ENCODE peak calls at places on chromosomes 7 and 10, in eight cellular contexts. U is H9, J is body of pancreas, K is astrocyte of the spinal cord, V is brain microvascular endothelial cell, P is neural progenitor cell, F is fibroblast of pulmonary artery, D is B cell. H is an unnamed sample.

GRCh38 chr10:32065871-32066270 is 9.6 kb upstream of the KIF5B start:
- DNase-seq in P (no peak), F (peak), D (no peak), K (peak), J (no peak), V (peak), U (no peak), H (no peak)

GRCh38 chr7:43123457-43123856 is 11.0 kb downstream of the HECW1 start:
- DNase-seq in F (no peak), P (no peak), V (no peak), U (no peak), J (no peak), K (no peak), D (no peak), H (no peak)

GRCh38 chr10:72375585-72375984 is 20.9 kb upstream of the DNAJB12 start:
- DNase-seq in K (no peak), P (peak), U (peak), V (no peak), D (no peak), F (peak), J (no peak), H (no peak)

GRCh38 chr10:232878-233277 is 97.6 kb downstream of the ZMYND11 start:
- DNase-seq in K (no peak), D (no peak), U (no peak), V (no peak), P (no peak), F (no peak), J (no peak), H (no peak)

GRCh38 chr7:131010714-131011436 is 276.9 kb upstream of the KLF14 start:
- DNase-seq in V (no peak), P (no peak), K (no peak), U (no peak), D (no peak), J (no peak), F (peak), H (no peak)

GRCh38 chr7:10802526-10802925 is 171.1 kb upstream of the PHF14 start:
- DNase-seq in F (peak), V (peak), U (no peak), J (no peak), P (no peak), D (no peak), K (peak), H (no peak)

GRCh38 chr10:23521735-23522134 is 82.9 kb downstream of the OTUD1 start:
- DNase-seq in J (no peak), P (no peak), D (no peak), K (no peak), V (no peak), U (no peak), F (no peak), H (no peak)

GRCh38 chr7:80186721-80187120 is 52.1 kb downstream of the GNAI1 start:
- DNase-seq in F (no peak), P (no peak), K (no peak), J (no peak), D (no peak), V (no peak), U (no peak), H (no peak)

GRCh38 chr10:69348824-69349541 is 67.7 kb downstream of the TACR2 start:
- DNase-seq in J (no peak), P (no peak), D (no peak), K (peak), F (peak), U (no peak), V (peak), H (no peak)

GRCh38 chr7:47508389-47509380 is 73.2 kb downstream of the TNS3 start:
- DNase-seq in P (no peak), F (no peak), J (no peak), V (no peak), K (no peak), D (no peak), U (no peak), H (no peak)

GRCh38 chr7:136072447-136072846 is 95.3 kb upstream of the MTPN start:
- DNase-seq in D (no peak), V (no peak), F (no peak), U (no peak), J (no peak), K (no peak), P (no peak), H (no peak)

GRCh38 chr7:70833726-70834125 is 298.2 kb upstream of the GALNT17 start:
- DNase-seq in F (peak), U (no peak), V (peak), D (no peak), J (no peak), K (peak), P (no peak), H (no peak)

GRCh38 chr7:159196584-159196983 is 51.9 kb upstream of the VIPR2 start:
- DNase-seq in P (no peak), K (no peak), D (no peak), J (no peak), V (no peak), F (no peak), U (no peak), H (no peak)

GRCh38 chr10:86061301-86061873 is 305.2 kb downstream of the GRID1 start:
- DNase-seq in J (no peak), D (no peak), K (no peak), U (no peak), F (no peak), V (no peak), P (no peak), H (no peak)

GRCh38 chr10:88763441-88763840 is 3.6 kb downstream of the LIPN start:
- DNase-seq in J (no peak), U (no peak), D (no peak), F (no peak), V (no peak), K (no peak), P (no peak), H (no peak)

GRCh38 chr10:129744896-129745750 is 219.0 kb downstream of the EBF3 start:
- DNase-seq in F (no peak), J (no peak), K (no peak), D (no peak), P (no peak), V (no peak), U (no peak), H (no peak)

GRCh38 chr7:68434857-68435256 is 1163.4 kb upstream of the AUTS2 start:
- DNase-seq in P (peak), U (no peak), K (no peak), V (no peak), J (no peak), D (no peak), F (no peak), H (no peak)

GRCh38 chr10:2981361-2981801 is 86.0 kb upstream of the PFKP start:
- DNase-seq in J (no peak), P (no peak), K (no peak), U (peak), V (no peak), F (no peak), D (no peak), H (no peak)

GRCh38 chr7:25851332-25852248 is 300.4 kb upstream of the NFE2L3 start:
- DNase-seq in J (peak), V (peak), F (peak), D (peak), P (peak), U (peak), K (peak), H (peak)

GRCh38 chr10:6201511-6201975 is 1.2 kb upstream of the PFKFB3 start:
- DNase-seq in P (peak), J (peak), K (peak), D (peak), F (peak), V (no peak), U (peak), H (peak)

GRCh38 chr10:93745411-93746065 is 12.2 kb upstream of the LGI1 start:
- DNase-seq in V (no peak), J (no peak), D (no peak), K (peak), F (peak), P (peak), U (peak), H (no peak)

GRCh38 chr7:25093268-25093802 is 31.7 kb downstream of the CYCS start:
- DNase-seq in K (peak), U (peak), J (peak), D (peak), F (peak), V (peak), P (peak), H (peak)

GRCh38 chr10:86661161-86662025 is 6.9 kb upstream of the LDB3 start:
- DNase-seq in D (no peak), V (peak), F (peak), U (no peak), J (peak), P (no peak), K (no peak), H (no peak)

GRCh38 chr10:96124230-96125141 is 5.6 kb upstream of the ZNF518A start:
- DNase-seq in D (no peak), K (peak), P (peak), V (peak), J (peak), U (peak), F (peak), H (peak)

GRCh38 chr7:138924551-138925225 is 56.5 kb downstream of the KIAA1549 start:
- DNase-seq in D (no peak), K (no peak), P (peak), V (no peak), J (no peak), F (no peak), U (no peak), H (no peak)

GRCh38 chr10:24784061-24784460 is 60.4 kb upstream of the ARHGAP21 start:
- DNase-seq in K (no peak), U (no peak), D (no peak), J (no peak), P (no peak), V (no peak), F (no peak), H (no peak)

GRCh38 chr7:78011642-78012041 is 213.1 kb downstream of the PHTF2 start:
- DNase-seq in U (no peak), J (no peak), P (no peak), V (no peak), D (no peak), F (no peak), K (no peak), H (no peak)

GRCh38 chr10:6148251-6148691 is 54.5 kb upstream of the PFKFB3 start:
- DNase-seq in J (no peak), P (no peak), K (no peak), F (no peak), V (no peak), D (no peak), U (no peak), H (no peak)

GRCh38 chr7:13898957-13899670 is 90.4 kb downstream of the ETV1 start:
- DNase-seq in U (no peak), F (no peak), V (no peak), K (no peak), P (peak), J (no peak), D (no peak), H (no peak)

GRCh38 chr7:28602282-28602681 is 190.0 kb downstream of the CREB5 start:
- DNase-seq in K (no peak), J (no peak), V (no peak), F (no peak), D (no peak), P (no peak), U (no peak), H (no peak)

GRCh38 chr10:73906524-73907447 is 4.1 kb upstream of the PLAU start:
- DNase-seq in F (peak), K (peak), D (no peak), J (peak), V (peak), U (peak), P (peak), H (peak)

GRCh38 chr7:44617225-44617885 is 10.9 kb downstream of the OGDH start:
- DNase-seq in P (no peak), D (no peak), J (no peak), U (no peak), F (no peak), V (no peak), K (peak), H (no peak)

GRCh38 chr10:47254611-47255010 is 45.4 kb upstream of the GDF10 start:
- DNase-seq in F (no peak), D (no peak), U (no peak), K (no peak), V (no peak), P (no peak), J (peak), H (no peak)

GRCh38 chr7:43891069-43891955 is 15.1 kb downstream of the URGCP start:
- DNase-seq in V (no peak), K (no peak), P (no peak), J (no peak), F (no peak), U (no peak), D (no peak), H (no peak)

GRCh38 chr7:44194069-44194468 is 4.8 kb upstream of the GCK start:
- DNase-seq in J (no peak), F (peak), V (peak), P (no peak), D (no peak), K (no peak), U (no peak), H (no peak)

GRCh38 chr10:8873310-8873709 is 818.8 kb downstream of the GATA3 start:
- DNase-seq in J (no peak), U (no peak), P (no peak), K (no peak), V (no peak), D (no peak), F (peak), H (no peak)
- TF ChIP-seq CTCF in J (peak), U (peak), P (peak), K (no peak), V (no peak), D (no peak), F (no peak), H (peak)

DNA sequence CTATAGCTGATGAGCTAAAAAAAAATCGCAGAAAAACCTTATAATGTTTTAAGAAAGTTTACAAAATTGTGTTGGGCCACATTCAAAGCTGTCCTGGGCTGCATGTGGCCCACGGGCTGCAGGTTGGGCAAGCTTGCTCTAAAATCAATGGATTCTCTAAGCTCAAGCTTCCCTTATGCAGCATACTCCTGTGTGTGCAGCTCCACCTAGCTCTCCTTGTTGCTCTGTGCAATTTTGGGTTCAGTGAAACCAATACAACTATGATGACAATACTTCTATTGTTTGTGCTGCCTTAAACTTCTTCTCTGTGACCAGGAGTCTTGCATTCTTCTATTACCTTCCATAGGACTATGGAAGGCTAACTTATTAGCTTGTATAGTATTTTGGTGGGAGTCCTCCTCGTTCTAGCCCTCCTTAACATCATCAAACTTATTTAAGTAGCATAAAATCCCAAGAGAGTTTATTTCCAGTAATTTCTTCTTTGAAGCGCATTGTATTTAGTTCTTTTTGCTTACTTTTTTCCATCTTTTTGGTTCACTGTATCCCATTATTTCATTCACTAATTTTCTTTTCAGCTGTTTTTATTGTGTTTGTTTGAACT is 170.9 kb upstream of the SMIM30 start:
- DNase-seq in P (peak), F (peak), J (no peak), K (peak), D (no peak), U (no peak), V (peak), H (no peak)
- TF ChIP-seq CTCF in P (peak), F (peak), J (peak), K (peak), D (no peak), U (peak), V (peak), H (peak)

DNA sequence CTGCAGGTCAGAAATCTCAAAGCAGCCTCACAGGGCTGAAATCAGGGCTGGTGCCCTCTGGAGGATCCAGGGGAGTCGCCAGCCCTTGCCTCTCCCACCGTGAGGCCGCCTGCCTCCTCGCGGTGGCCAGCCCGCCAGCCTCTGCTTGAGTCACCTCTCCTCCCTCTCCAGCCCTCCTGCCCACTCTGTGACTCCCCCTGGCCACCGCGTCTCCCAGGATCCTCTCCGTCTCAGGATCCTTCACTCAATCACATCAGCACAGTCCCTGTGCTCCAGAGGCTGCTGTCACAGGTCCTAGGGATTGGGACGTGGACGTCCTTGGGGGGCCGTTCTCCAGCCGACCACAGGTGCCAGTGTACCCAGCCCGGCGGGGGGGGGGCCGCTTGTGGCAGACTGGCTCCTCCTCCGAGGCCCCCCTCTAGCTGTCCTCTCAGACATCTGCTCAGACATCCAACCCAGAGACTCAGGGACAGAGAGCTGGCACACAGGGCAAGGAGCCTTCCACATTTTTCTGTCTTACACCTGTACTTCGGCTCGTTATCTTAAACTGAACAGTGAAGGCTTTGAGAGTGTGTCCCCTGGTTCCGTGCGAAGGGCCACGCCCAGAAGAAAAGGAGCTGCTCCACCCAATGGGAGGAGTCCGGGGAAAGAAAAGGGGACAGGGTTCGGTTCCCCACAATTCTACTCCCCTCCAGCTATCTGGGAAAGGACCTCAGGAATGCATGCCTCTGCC is 9.4 kb upstream of the PPP2R2D start:
- DNase-seq in F (no peak), V (no peak), P (peak), K (no peak), U (peak), D (no peak), J (peak), H (peak)
- TF ChIP-seq CTCF in F (peak), V (peak), P (peak), K (peak), U (peak), D (no peak), J (peak), H (peak)

DNA sequence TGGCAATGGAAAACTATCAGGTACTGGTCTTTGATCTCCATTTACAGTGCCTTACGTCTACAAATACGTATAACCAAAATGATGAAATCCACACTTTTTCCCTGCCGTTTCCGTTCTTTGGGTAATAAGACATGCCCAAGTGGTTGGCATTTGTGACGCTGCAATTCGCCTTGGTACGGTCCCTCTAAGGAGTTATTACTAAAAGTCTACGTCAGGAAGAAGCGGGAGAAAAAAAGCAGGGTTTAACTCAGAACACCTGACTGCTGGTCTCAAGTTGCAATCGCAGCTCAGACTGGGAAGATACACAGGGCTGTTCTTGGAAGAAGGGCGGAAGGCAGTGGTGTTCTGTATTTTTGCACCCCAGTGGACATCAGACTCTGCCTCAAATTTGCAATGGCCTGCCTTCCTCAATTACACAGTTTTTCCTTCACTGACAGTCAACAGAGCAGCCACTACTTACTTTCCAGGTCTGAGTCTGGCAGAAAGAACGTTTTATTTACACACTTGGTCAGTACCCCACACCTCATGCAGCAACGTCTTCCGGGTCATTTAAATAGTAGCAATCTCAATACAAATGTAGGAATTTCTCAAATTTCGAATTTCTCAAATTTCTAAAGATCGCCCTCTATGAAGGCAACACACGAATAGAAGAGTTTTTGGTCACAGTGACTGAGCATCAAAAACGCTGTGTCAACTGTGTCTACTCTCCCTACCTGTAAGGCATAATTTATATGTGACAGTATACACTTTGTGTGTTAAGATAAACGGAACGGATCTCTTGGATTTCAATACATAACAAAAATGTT is 2.1 kb downstream of the BAIAP2L1 start:
- DNase-seq in P (peak), D (no peak), J (no peak), U (no peak), F (no peak), V (no peak), K (no peak), H (no peak)
- TF ChIP-seq CTCF in P (no peak), D (no peak), J (no peak), U (no peak), F (no peak), V (no peak), K (no peak), H (no peak)

GRCh38 chr10:35375091-35375765 is 38.9 kb downstream of the CCNY start:
- DNase-seq in D (no peak), V (no peak), J (no peak), P (no peak), K (peak), F (peak), U (no peak), H (no peak)

GRCh38 chr10:35378547-35379210 is 42.4 kb downstream of the CCNY start:
- DNase-seq in D (no peak), K (peak), J (no peak), U (no peak), V (peak), P (no peak), F (peak), H (no peak)

GRCh38 chr10:35377050-35377723 is 40.9 kb downstream of the CCNY start:
- DNase-seq in D (no peak), F (no peak), V (no peak), U (no peak), P (no peak), J (no peak), K (no peak), H (no peak)

GRCh38 chr10:35382096-35382495 is 45.8 kb downstream of the CCNY start:
- DNase-seq in P (no peak), K (no peak), F (no peak), V (no peak), U (no peak), J (no peak), D (no peak), H (no peak)

GRCh38 chr10:35379226-35380137 is 43.2 kb downstream of the CCNY start:
- DNase-seq in F (peak), J (no peak), K (peak), P (no peak), D (peak), U (no peak), V (peak), H (no peak)
- TF ChIP-seq CTCF in F (peak), J (no peak), K (peak), P (peak), D (peak), U (peak), V (peak), H (no peak)